ENCODE peak calls at places on chromosomes 2 and 18, in ten cellular contexts. K, S, T, E, W, R, G, J, F and Q are unnamed samples. For H3K4me1, the result is how much of the 10 kb centered on the place peaks cover.

GRCh38 chr18:6058941-6059340 is 163.6 kb upstream of the TMEM200C start:
- DNase-seq in K (peak), S (no peak), T (no peak), E (no peak), W (no peak), R (peak), G (no peak), J (peak), F (peak), Q (peak)

GRCh38 chr2:45895477-45895876 is 244.0 kb downstream of the PRKCE start:
- DNase-seq in K (no peak), S (no peak), T (no peak), E (peak), W (no peak), R (no peak), G (no peak), J (peak), F (no peak), Q (no peak)

GRCh38 chr18:2654828-2655152 is 736 bp upstream of the SMCHD1 start:
- DNase-seq in K (no peak), S (no peak), T (no peak), E (no peak), W (no peak), R (no peak), G (no peak), J (peak), F (no peak), Q (peak)

GRCh38 chr2:174176898-174177297 is 71.4 kb downstream of the OLA1 start:
- DNase-seq in K (no peak), S (no peak), T (no peak), E (no peak), W (no peak), R (no peak), G (no peak), J (no peak), F (no peak), Q (no peak)

GRCh38 chr2:192593561-192593960 is 398.8 kb upstream of the TMEFF2 start:
- DNase-seq in K (no peak), S (no peak), T (no peak), E (no peak), W (no peak), R (no peak), G (no peak), J (no peak), F (no peak), Q (no peak)

GRCh38 chr18:74225193-74225840 is 66.4 kb downstream of the CYB5A start:
- DNase-seq in K (no peak), S (no peak), T (no peak), E (no peak), W (no peak), R (no peak), G (peak), J (peak), F (no peak), Q (no peak)

GRCh38 chr18:73842795-73843394 is 304.7 kb downstream of the FBXO15 start:
- DNase-seq in K (peak), S (no peak), T (peak), E (peak), W (peak), R (peak), G (peak), J (peak), F (peak), Q (peak)

GRCh38 chr2:186274936-186275575 is 211.0 kb upstream of the ZC3H15 start:
- DNase-seq in K (no peak), S (no peak), T (no peak), E (no peak), W (no peak), R (no peak), G (no peak), J (peak), F (no peak), Q (peak)

GRCh38 chr2:75528221-75528977 is 32.3 kb downstream of the EVA1A start:
- DNase-seq in K (no peak), S (no peak), T (no peak), E (peak), W (no peak), R (no peak), G (no peak), J (no peak), F (no peak), Q (peak)

GRCh38 chr2:26693287-26693849 is 846 bp downstream of the KCNK3 start:
- DNase-seq in K (no peak), S (no peak), T (no peak), E (no peak), W (no peak), R (peak), G (no peak), J (no peak), F (peak), Q (peak)

GRCh38 chr2:204177977-204178522 is 241.5 kb downstream of the ICOS start:
- DNase-seq in K (peak), S (peak), T (peak), E (peak), W (peak), R (peak), G (peak), J (peak), F (peak), Q (peak)

GRCh38 chr2:169495310-169495928 is 14.1 kb upstream of the KLHL41 start:
- DNase-seq in K (no peak), S (no peak), T (no peak), E (no peak), W (no peak), R (no peak), G (no peak), J (no peak), F (no peak), Q (no peak)

GRCh38 chr2:228688007-228688645 is 506.6 kb upstream of the SPHKAP start:
- DNase-seq in K (no peak), S (no peak), T (no peak), E (peak), W (no peak), R (no peak), G (no peak), J (peak), F (no peak), Q (no peak)

DNA sequence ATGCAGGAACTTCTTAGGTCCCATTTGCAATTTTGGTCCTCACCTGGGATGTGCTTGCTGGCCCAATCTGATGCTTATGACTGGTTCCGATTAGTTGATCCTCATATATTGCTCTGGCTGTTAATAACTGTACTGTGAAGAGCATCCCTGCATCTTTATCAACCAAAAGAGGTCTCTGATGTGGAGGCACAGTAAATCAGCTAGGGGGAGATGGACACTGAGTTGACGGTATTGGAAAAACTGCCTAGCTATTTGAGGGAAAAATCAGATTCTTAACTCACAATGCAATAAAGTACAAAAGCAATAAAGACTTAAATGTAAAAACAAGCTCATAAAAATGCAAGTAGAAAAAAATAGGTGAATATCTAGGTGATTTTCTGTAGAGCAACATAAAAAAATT is 188.0 kb upstream of the TCF4 start:
- DNase-seq in K (no peak), S (no peak), T (no peak), E (no peak), W (no peak), R (no peak), G (no peak), J (no peak), F (no peak), Q (no peak)
- TF ChIP-seq CTCF in K (peak), S (peak), T (no peak), E (peak), W (no peak), R (no peak), G (no peak), J (peak), F (peak), Q (peak)

DNA sequence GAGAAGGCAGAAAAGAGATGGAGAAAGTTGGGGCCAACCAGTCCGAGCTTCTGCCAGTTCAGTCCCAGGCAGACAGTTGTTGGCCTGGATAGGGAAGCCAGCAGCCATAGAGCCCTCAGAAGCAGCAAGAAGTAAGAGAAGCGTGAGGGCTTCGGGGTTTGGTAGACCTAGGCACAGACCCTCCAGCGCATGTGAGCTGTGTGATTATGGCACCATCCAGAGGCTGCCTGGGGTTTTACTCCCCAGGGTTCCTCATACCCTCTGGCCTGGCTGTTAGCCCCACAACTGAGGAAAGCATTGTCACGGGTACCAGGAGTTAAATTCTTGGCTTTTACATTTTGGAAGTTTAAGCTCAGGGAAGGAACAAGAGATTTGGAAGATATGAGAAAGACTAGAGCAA is 93.7 kb upstream of the RAB6C start:
- DNase-seq in K (no peak), S (no peak), T (no peak), E (peak), W (no peak), R (no peak), G (no peak), J (no peak), F (peak), Q (peak)
- H3K4me1 ChIP-seq in K (under half), S (under half), T (under half), E (under half), W (under half), R (under half), G (under half), J (under half), F (under half), Q (under half)

GRCh38 chr2:39121523-39122063 is 742 bp upstream of the SOS1 start:
- DNase-seq in K (no peak), S (no peak), T (no peak), E (no peak), W (no peak), R (no peak), G (no peak), J (no peak), F (peak), Q (no peak)

GRCh38 chr2:39118786-39119499 is 1.9 kb downstream of the SOS1 start:
- DNase-seq in K (no peak), S (no peak), T (no peak), E (peak), W (no peak), R (no peak), G (no peak), J (peak), F (no peak), Q (no peak)

GRCh38 chr2:39120771-39121522 is at the start of gene SOS1:
- DNase-seq in K (peak), S (peak), T (peak), E (peak), W (peak), R (peak), G (peak), J (peak), F (peak), Q (peak)

GRCh38 chr2:39120521-39120770 is 405 bp downstream of the SOS1 start:
- DNase-seq in K (no peak), S (no peak), T (no peak), E (no peak), W (no peak), R (no peak), G (no peak), J (no peak), F (no peak), Q (no peak)

GRCh38 chr2:39119732-39120520 is 925 bp downstream of the SOS1 start:
- DNase-seq in K (peak), S (no peak), T (peak), E (peak), W (no peak), R (peak), G (peak), J (peak), F (peak), Q (peak)
- TF ChIP-seq CTCF in K (no peak), S (peak), T (peak), E (peak), W (no peak), R (no peak), G (no peak), J (no peak), F (peak), Q (no peak)

GRCh38 chr18:48817021-48817461 is 133.7 kb downstream of the SMAD7 start:
- DNase-seq in K (no peak), S (peak), T (no peak), E (no peak), W (no peak), R (no peak), G (no peak), J (no peak), F (no peak), Q (no peak)
- H3K4me1 ChIP-seq in K (under half), S (under half), T (under half), E (under half), W (under half), R (under half), G (under half), J (under half), F (under half), Q (under half)

DNA sequence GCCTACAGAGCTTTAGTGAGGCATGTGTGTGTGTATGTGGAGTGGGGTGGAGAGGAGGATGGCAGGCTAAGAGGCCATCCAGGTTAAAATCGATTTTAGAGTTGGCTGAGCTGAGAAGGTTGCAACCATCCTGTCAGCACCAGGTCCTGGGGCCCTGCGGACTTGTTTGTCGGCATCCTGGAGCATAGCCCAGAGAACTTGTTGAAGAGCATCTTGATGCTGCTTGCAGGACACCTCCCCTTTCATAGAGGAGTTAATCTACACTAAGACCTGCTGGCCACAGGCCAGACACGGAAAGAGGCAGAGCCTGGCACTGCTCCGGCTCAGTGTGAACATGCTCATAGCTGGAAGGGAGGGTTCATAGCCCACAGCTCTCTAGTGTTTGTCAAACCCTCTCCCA is 72.1 kb upstream of the RGPD5 start:
- DNase-seq in K (peak), S (peak), T (no peak), E (no peak), W (no peak), R (peak), G (no peak), J (no peak), F (no peak), Q (no peak)
- TF ChIP-seq CTCF in K (no peak), S (no peak), T (no peak), E (no peak), W (no peak), R (no peak), G (no peak), J (no peak), F (no peak), Q (no peak)

DNA sequence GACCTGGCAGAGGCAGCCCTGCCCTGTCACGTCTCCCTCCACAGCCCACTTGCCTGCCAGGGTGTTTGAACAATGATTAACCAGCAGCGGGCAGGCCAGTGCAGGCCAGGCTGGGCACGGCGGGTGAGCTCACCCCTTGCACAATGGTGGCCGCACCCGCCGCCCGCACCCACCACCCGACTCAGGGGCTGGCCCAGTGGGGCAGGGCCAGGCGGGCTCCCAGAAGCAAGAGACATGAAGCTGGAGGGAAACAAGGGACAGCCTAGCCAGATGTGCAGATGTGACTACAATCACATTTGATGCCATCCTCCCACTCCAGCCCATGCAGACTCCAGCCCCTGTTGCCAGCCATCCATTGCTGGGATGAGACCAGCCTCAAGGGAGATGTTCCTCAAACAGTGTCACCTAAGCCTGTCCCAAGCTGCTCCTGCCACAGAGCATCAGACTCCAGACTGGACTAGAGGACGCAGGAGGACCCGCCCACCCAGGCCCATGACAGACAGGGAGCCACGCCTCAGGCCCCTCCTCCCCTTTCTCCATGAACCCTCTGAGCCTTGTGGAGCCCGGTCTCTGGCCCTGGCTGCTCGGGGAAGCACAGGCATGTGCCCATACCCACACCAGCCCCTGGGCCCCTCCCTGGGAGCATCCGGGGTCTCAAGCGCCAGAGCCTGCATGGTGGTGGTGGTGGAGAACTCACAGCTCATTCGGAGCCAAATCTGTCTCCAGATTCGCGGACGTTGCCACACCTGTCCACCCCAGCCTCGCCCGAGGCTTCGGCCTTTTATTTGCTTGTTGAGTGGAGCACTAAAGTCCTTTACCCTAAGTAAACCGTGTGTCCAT is 45.0 kb downstream of the SDC1 start:
- DNase-seq in K (no peak), S (no peak), T (no peak), E (no peak), W (no peak), R (no peak), G (peak), J (no peak), F (peak), Q (peak)
- H3K4me1 ChIP-seq in K (under half), S (under half), T (under half), E (under half), W (under half), R (under half), G (under half), J (under half), F (under half), Q (under half)